ENCODE peak calls at places on chromosome 4, in ten cellular contexts. A, F, Z, B, R, C, K, M, O and Y are unnamed samples.

GRCh38 chr4:36208884-36209473 is 35.3 kb downstream of the ARAP2 start:
- DNase-seq in A (no peak), F (no peak), Z (no peak), B (no peak), R (no peak), C (no peak), K (no peak), M (no peak), O (no peak), Y (no peak)

GRCh38 chr4:100836929-100837328 is 319.1 kb upstream of the EMCN start:
- DNase-seq in A (no peak), F (no peak), Z (no peak), B (no peak), R (peak), C (no peak), K (no peak), M (no peak), O (peak), Y (no peak)

GRCh38 chr4:6349896-6350295 is 80.2 kb downstream of the WFS1 start:
- DNase-seq in A (peak), F (no peak), Z (no peak), B (peak), R (no peak), C (no peak), K (peak), M (no peak), O (no peak), Y (no peak)

GRCh38 chr4:6489962-6490361 is 17.5 kb upstream of the PPP2R2C start:
- DNase-seq in A (no peak), F (no peak), Z (no peak), B (no peak), R (no peak), C (no peak), K (no peak), M (no peak), O (no peak), Y (no peak)

GRCh38 chr4:168082379-168082778 is 10.0 kb upstream of the ANXA10 start:
- DNase-seq in A (no peak), F (no peak), Z (no peak), B (no peak), R (no peak), C (no peak), K (no peak), M (no peak), O (no peak), Y (no peak)

GRCh38 chr4:75289843-75290616 is 224.2 kb downstream of the RCHY1 start:
- DNase-seq in A (peak), F (peak), Z (no peak), B (no peak), R (no peak), C (no peak), K (peak), M (no peak), O (no peak), Y (no peak)

GRCh38 chr4:60133414-60133813 is 1066.7 kb upstream of the ADGRL3 start:
- DNase-seq in A (peak), F (no peak), Z (no peak), B (no peak), R (no peak), C (no peak), K (no peak), M (no peak), O (no peak), Y (no peak)

GRCh38 chr4:173835863-173836262 is 305.8 kb upstream of the HAND2 start:
- DNase-seq in A (peak), F (peak), Z (no peak), B (peak), R (no peak), C (no peak), K (peak), M (no peak), O (peak), Y (no peak)

GRCh38 chr4:61468091-61468720 is 268.1 kb downstream of the ADGRL3 start:
- DNase-seq in A (peak), F (no peak), Z (no peak), B (peak), R (no peak), C (no peak), K (no peak), M (no peak), O (no peak), Y (no peak)

GRCh38 chr4:41600243-41600642 is 62.3 kb downstream of the LIMCH1 start:
- DNase-seq in A (no peak), F (no peak), Z (no peak), B (peak), R (no peak), C (no peak), K (no peak), M (no peak), O (no peak), Y (no peak)

GRCh38 chr4:113893546-113893945 is 85.9 kb downstream of the ARSJ start:
- DNase-seq in A (peak), F (no peak), Z (no peak), B (no peak), R (no peak), C (no peak), K (no peak), M (no peak), O (no peak), Y (no peak)

GRCh38 chr4:3407171-3407771 is 34.5 kb upstream of the HGFAC start:
- DNase-seq in A (no peak), F (no peak), Z (no peak), B (no peak), R (no peak), C (no peak), K (peak), M (no peak), O (no peak), Y (no peak)

GRCh38 chr4:35106091-35106734 is 1138.1 kb downstream of the ARAP2 start:
- DNase-seq in A (no peak), F (no peak), Z (no peak), B (no peak), R (no peak), C (no peak), K (peak), M (no peak), O (no peak), Y (no peak)